ENCODE peak calls at places on chromosomes 5 and 9, in nine cellular contexts. E is activated T-cell treated with anti-CD3 and anti-CD28 coated beads, Interleukin-2, amount 50 U/mL, for 24 hours; V is GM12891; G is T-cell; S is sciatic nerve; Q is foreskin keratinocyte; J is Right ventricle myocardium inferior; X is stimulated activated CD8-positive, alpha-beta memory T cell treated with anti-CD3 and anti-CD28 coated beads, Interleukin-7, amount 100 ng/mL, for 1 hour; I is AG09309. C is an unnamed sample.

GRCh38 chr5:35138232-35138631 is 90.5 kb upstream of the AGXT2 start:
- DNase-seq in E (no peak), V (no peak), G (no peak), S (no peak), Q (no peak), J (no peak), X (no peak), I (peak), C (no peak)

GRCh38 chr5:141816598-141817399 is 61.4 kb downstream of the PCDH1 start:
- DNase-seq in E (no peak), V (no peak), G (no peak), S (no peak), Q (no peak), J (no peak), X (no peak), I (no peak), C (no peak)

GRCh38 chr9:136439550-136440408 is at the start of gene INPP5E:
- DNase-seq in E (peak), V (peak), G (peak), S (peak), Q (no peak), J (peak), X (peak), I (no peak), C (peak)

GRCh38 chr9:1271786-1272185 is 221.6 kb downstream of the DMRT2 start:
- DNase-seq in E (no peak), V (no peak), G (no peak), S (no peak), Q (no peak), J (no peak), X (no peak), I (no peak), C (no peak)

GRCh38 chr9:125484632-125485282 is 222.3 kb downstream of the MAPKAP1 start:
- DNase-seq in E (no peak), V (no peak), G (no peak), S (no peak), Q (no peak), J (no peak), X (no peak), I (no peak), C (no peak)

GRCh38 chr5:71697967-71698366 is 21.1 kb upstream of the CARTPT start:
- DNase-seq in E (no peak), V (no peak), G (no peak), S (no peak), Q (no peak), J (no peak), X (no peak), I (no peak), C (no peak)

GRCh38 chr5:143893638-143894037 is 81.7 kb downstream of the HMHB1 start:
- DNase-seq in E (no peak), V (no peak), G (no peak), S (no peak), Q (no peak), J (no peak), X (no peak), I (no peak), C (no peak)

GRCh38 chr9:119868694-119869093 is 499.5 kb upstream of the BRINP1 start:
- DNase-seq in E (no peak), V (no peak), G (no peak), S (no peak), Q (no peak), J (no peak), X (no peak), I (no peak), C (no peak)

GRCh38 chr9:21904371-21904770 is 89.8 kb downstream of the CDKN2A start:
- DNase-seq in E (no peak), V (no peak), G (no peak), S (no peak), Q (no peak), J (no peak), X (no peak), I (peak), C (no peak)

C was measured in SJSA1.